ENCODE peak calls at places on chromosome 22, in six cellular contexts. W is SK-N-SH, I is HCT116, K is K562, V is HepG2, Q is H1. H is an unnamed sample.
A peak's percentile ranks its signal among the peaks of the same experiment; 100 is the strongest.

GRCh38 chr22:45552580-45553332 is 50.1 kb downstream of the FBLN1 start:
- DNase-seq in W (peak; percentile 55), I (no peak), K (no peak), V (no peak), Q (no peak), H (no peak)

GRCh38 chr22:35470903-35471321 is 69.7 kb upstream of the RASD2 start:
- DNase-seq in W (no peak), I (peak; percentile 28), K (peak; percentile 47), V (peak; percentile 83), Q (no peak), H (no peak)

GRCh38 chr22:46483353-46483752 is 54.1 kb downstream of the CELSR1 start:
- DNase-seq in W (no peak), I (no peak), K (no peak), V (no peak), Q (no peak), H (no peak)

GRCh38 chr22:23315341-23315917 is 135.1 kb downstream of the BCR start:
- DNase-seq in W (peak; percentile 79), I (peak; percentile 23), K (peak; percentile 83), V (peak; percentile 39), Q (peak; percentile 87), H (no peak)

GRCh38 chr22:17559188-17559587 is 4.1 kb upstream of the SLC25A18 start:
- DNase-seq in W (no peak), I (no peak), K (no peak), V (no peak), Q (no peak), H (no peak)

GRCh38 chr22:25197335-25197734 is 2.3 kb upstream of the CRYBB3 start:
- DNase-seq in W (no peak), I (no peak), K (no peak), V (no peak), Q (no peak), H (no peak)

GRCh38 chr22:30252411-30253204 is 6.0 kb upstream of the LIF start:
- DNase-seq in W (no peak), I (peak; percentile 85), K (no peak), V (no peak), Q (no peak), H (no peak)

GRCh38 chr22:21443057-21443734 is 24.0 kb upstream of the TMEM191C start:
- DNase-seq in W (no peak), I (no peak), K (no peak), V (no peak), Q (peak; percentile 51), H (no peak)

GRCh38 chr22:39959640-39960447 is at the start of gene TMA7B:
- DNase-seq in W (peak; percentile 52), I (no peak), K (peak; percentile 54), V (no peak), Q (no peak), H (no peak)

GRCh38 chr22:37735054-37735453 is 38.2 kb downstream of the TRIOBP start:
- DNase-seq in W (peak; percentile 91), I (no peak), K (peak; percentile 73), V (peak; percentile 72), Q (peak; percentile 73), H (no peak)

GRCh38 chr22:40036591-40037225 is 42.0 kb downstream of the FAM83F start:
- DNase-seq in W (peak; percentile 70), I (peak; percentile 62), K (peak; percentile 63), V (peak; percentile 64), Q (peak; percentile 77), H (peak; percentile 52)

GRCh38 chr22:45807156-45807915 is 135.7 kb downstream of the ATXN10 start:
- DNase-seq in W (no peak), I (no peak), K (no peak), V (no peak), Q (no peak), H (no peak)

GRCh38 chr22:42758929-42759629 is 38.4 kb upstream of the A4GALT start:
- DNase-seq in W (no peak), I (no peak), K (no peak), V (no peak), Q (no peak), H (no peak)

GRCh38 chr22:24416611-24417010 is 10.8 kb upstream of the ADORA2A start:
- DNase-seq in W (no peak), I (no peak), K (no peak), V (no peak), Q (peak; percentile 37), H (no peak)

GRCh38 chr22:38267086-38267485 is 5.7 kb downstream of the TMEM184B start:
- DNase-seq in W (no peak), I (no peak), K (peak; percentile 24), V (no peak), Q (no peak), H (no peak)

GRCh38 chr22:35314161-35314942 is 14.7 kb downstream of the TOM1 start:
- DNase-seq in W (no peak), I (no peak), K (no peak), V (no peak), Q (no peak), H (no peak)

GRCh38 chr22:41833369-41834004 is 582 bp downstream of the SREBF2 start:
- DNase-seq in W (peak; percentile 68), I (no peak), K (peak; percentile 73), V (no peak), Q (peak; percentile 63), H (no peak)

GRCh38 chr22:46125311-46125710 is 25.0 kb upstream of the PPARA start:
- DNase-seq in W (no peak), I (no peak), K (no peak), V (no peak), Q (no peak), H (no peak)

GRCh38 chr22:43296279-43296902 is 46.8 kb downstream of the SCUBE1 start:
- DNase-seq in W (no peak), I (no peak), K (no peak), V (no peak), Q (no peak), H (no peak)

GRCh38 chr22:34296456-34296855 is 376.2 kb upstream of the LARGE1 start:
- DNase-seq in W (no peak), I (no peak), K (no peak), V (no peak), Q (no peak), H (no peak)

GRCh38 chr22:37965940-37966664 is 12.6 kb downstream of the POLR2F start:
- DNase-seq in W (no peak), I (no peak), K (no peak), V (peak; percentile 77), Q (no peak), H (no peak)

GRCh38 chr22:34489861-34490260 is 569.6 kb upstream of the LARGE1 start:
- DNase-seq in W (no peak), I (no peak), K (no peak), V (no peak), Q (no peak), H (no peak)

GRCh38 chr22:23984430-23984829 is 4.5 kb downstream of the GSTT2 start:
- DNase-seq in W (peak; percentile 52), I (peak; percentile 48), K (no peak), V (no peak), Q (peak; percentile 68), H (no peak)

DNA sequence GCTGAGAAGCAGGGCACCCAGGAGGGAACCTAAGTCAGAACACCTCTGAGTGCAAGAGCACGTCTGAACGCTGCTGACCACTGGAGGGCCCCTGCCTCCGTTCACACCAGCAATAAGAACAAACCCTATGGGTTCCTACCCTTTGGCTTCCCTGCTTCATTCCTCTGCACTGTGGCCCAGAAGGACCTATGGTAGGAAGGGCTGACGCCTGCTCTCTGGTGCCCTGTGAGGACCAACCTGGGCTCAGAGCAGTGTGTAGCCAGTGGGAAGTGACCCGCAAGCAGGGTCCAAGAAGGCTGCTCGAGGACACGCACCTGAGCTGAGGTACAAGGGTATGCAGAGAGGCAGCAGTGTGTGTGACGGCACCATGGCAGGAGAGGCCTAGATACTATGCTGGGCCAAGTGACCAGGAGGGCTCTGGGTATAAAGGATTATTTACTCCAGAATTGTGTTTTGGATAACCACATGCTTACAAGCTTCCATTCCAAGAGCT is 68.8 kb upstream of the CLTCL1 start:
- DNase-seq in W (no peak), I (no peak), K (no peak), V (no peak), Q (no peak), H (no peak)
- TF ChIP-seq SIN3A in W (no peak), I (no peak), K (no peak), V (no peak), Q (no peak), H (no peak)

DNA sequence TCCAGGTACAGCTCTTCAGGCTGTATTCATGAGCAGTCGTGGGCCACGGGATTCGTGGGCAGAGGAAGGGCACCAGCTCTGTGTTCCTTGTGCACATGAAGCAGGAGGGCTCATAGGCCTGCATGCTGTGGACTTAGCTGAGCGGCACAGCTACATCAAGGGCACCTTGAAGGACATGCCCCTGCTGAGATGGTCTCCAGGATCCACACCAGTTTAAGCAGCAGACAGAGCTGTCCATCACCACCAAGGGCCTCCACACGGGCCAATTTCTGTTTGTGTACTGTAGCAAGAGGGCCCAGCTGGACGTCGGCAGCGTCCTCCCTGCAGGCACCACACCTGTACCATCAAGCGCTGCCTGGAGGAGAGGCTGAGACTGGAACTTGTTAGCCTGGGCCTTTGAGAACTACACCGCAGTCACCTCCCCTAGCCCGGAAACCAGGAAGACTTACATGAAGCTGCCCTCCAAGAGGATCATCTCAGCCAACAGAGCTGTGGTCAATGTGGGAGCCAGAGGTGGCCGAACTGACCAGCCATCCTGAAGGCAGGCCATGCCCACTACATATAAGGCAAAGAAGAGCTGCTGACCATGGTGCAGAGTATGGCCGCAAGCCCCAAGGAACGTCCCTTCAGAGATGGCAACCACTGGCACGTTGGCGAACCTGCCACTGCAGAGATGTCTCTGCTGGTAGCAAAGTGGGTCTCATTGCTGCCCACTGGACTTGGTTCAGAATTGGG is 32.7 kb upstream of the GNB1L start:
- DNase-seq in W (no peak), I (no peak), K (no peak), V (no peak), Q (no peak), H (no peak)
- TF ChIP-seq SIN3A in W (no peak), I (no peak), K (no peak), V (no peak), Q (no peak), H (no peak)

GRCh38 chr22:50525991-50526848 is 822 bp upstream of the SCO2 start:
- DNase-seq in W (peak; percentile 92), I (no peak), K (peak; percentile 78), V (peak; percentile 44), Q (peak; percentile 85), H (no peak)
- TF ChIP-seq SIN3A in W (no peak), I (no peak), K (no peak), V (no peak), Q (no peak), H (peak; percentile 49)

GRCh38 chr22:44385781-44386180 is 73.0 kb upstream of the SHISAL1 start:
- DNase-seq in W (no peak), I (no peak), K (no peak), V (no peak), Q (no peak), H (no peak)

GRCh38 chr22:44383652-44384562 is 71.2 kb upstream of the SHISAL1 start:
- DNase-seq in W (no peak), I (no peak), K (no peak), V (no peak), Q (no peak), H (no peak)

GRCh38 chr22:44384981-44385610 is 72.3 kb upstream of the SHISAL1 start:
- DNase-seq in W (no peak), I (no peak), K (no peak), V (no peak), Q (no peak), H (no peak)

GRCh38 chr22:44383071-44383575 is 70.4 kb upstream of the SHISAL1 start:
- DNase-seq in W (no peak), I (no peak), K (no peak), V (no peak), Q (no peak), H (no peak)

DNA sequence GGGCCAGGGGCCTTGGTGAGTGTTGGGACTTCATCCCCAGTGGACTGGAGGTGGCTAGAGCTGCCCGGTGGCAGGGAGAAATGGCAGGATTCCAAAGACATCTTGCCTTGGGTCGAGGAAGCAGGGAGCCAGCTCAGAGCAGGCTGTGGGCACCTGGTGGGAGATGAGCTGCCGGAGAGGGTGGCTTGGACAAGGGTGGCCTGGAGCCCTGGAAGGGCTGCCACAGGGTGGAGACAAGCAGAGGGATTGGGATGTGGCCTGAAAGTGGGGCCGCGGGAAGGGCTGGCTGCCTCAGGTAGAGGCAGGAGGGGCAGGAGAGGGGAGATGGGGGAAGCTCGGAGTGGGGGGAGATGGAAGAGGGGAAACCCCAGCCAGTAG is 71.8 kb upstream of the SHISAL1 start:
- DNase-seq in W (no peak), I (no peak), K (no peak), V (no peak), Q (no peak), H (no peak)
- TF ChIP-seq SIN3A in W (no peak), I (no peak), K (no peak), V (no peak), Q (no peak), H (no peak)

H was measured in Panc1.